ENCODE peak calls at places on chromosomes 13 and 19, in nine cellular contexts. L is NCI-H1436 treated with DMSO at 0.1 percent for 48 hours, O is nephron progenitor cell, W is tibial nerve, U is NCI-H526 treated with DMSO at 0.1 percent for 48 hours, B is iPS-NIHi11, C is GM12878, G is Calu3, S is NCI-H1694 treated with DMSO at 0.1 percent for 48 hours. X is an unnamed sample.

GRCh38 chr13:106595623-106596022 is 27.7 kb upstream of the ARGLU1 start:
- DNase-seq in S (no peak), O (no peak), U (no peak), C (no peak), B (no peak), G (no peak), L (no peak), W (no peak), X (no peak)

GRCh38 chr13:113143466-113144254 is 14.8 kb upstream of the PROZ start:
- DNase-seq in L (no peak), G (no peak), C (no peak), W (no peak), S (no peak), B (no peak), U (no peak), O (no peak), X (no peak)

GRCh38 chr19:13169769-13170168 is 19.6 kb downstream of the IER2 start:
- DNase-seq in B (peak), G (peak), S (no peak), O (no peak), L (no peak), W (no peak), C (no peak), U (no peak), X (peak)

GRCh38 chr13:106680796-106681482 is 113.0 kb upstream of the ARGLU1 start:
- DNase-seq in O (no peak), W (no peak), B (peak), L (no peak), G (no peak), C (no peak), U (no peak), S (no peak), X (no peak)

GRCh38 chr19:45130888-45131615 is 29.7 kb downstream of the NKPD1 start:
- DNase-seq in G (peak), B (no peak), L (peak), S (peak), C (no peak), U (peak), W (no peak), O (peak), X (peak)

GRCh38 chr19:1041835-1042685 is 2.2 kb downstream of the ABCA7 start:
- DNase-seq in L (no peak), B (no peak), O (no peak), G (no peak), C (no peak), W (no peak), S (peak), U (no peak), X (peak)

GRCh38 chr13:40518481-40518882 is 148.0 kb downstream of the FOXO1 start:
- DNase-seq in U (no peak), O (no peak), B (no peak), W (no peak), S (no peak), G (peak), C (peak), L (no peak), X (peak)

GRCh38 chr13:97849305-97849704 is 104.2 kb upstream of the IPO5 start:
- DNase-seq in U (peak), O (no peak), G (no peak), C (peak), B (peak), L (no peak), W (no peak), S (no peak), X (no peak)

GRCh38 chr13:30169442-30169841 is 137.9 kb downstream of the KATNAL1 start:
- DNase-seq in W (no peak), C (no peak), B (no peak), G (no peak), U (no peak), S (no peak), L (no peak), O (no peak), X (no peak)

GRCh38 chr19:18251587-18252369 is 22.5 kb downstream of the IQCN start:
- DNase-seq in O (peak), U (no peak), W (peak), C (peak), S (peak), L (peak), G (peak), B (peak), X (peak)

GRCh38 chr13:32001392-32001768 is 30.2 kb upstream of the FRY start:
- DNase-seq in C (no peak), G (peak), W (no peak), S (peak), L (no peak), B (peak), O (no peak), U (no peak), X (no peak)

GRCh38 chr19:40599331-40600085 is 1.7 kb upstream of the LTBP4 start:
- DNase-seq in L (no peak), C (no peak), U (no peak), S (peak), B (no peak), G (no peak), O (no peak), W (no peak), X (no peak)

GRCh38 chr19:39341122-39341719 is 1.0 kb upstream of the SAMD4B start:
- DNase-seq in L (no peak), G (peak), C (no peak), S (no peak), B (peak), U (peak), O (peak), W (no peak), X (peak)

GRCh38 chr19:3723883-3724282 is 15.7 kb downstream of the TJP3 start:
- DNase-seq in W (no peak), B (no peak), U (no peak), O (no peak), G (no peak), S (peak), C (no peak), L (no peak), X (no peak)

GRCh38 chr19:4238831-4239230 is 8.0 kb upstream of the YJU2 start:
- DNase-seq in G (no peak), O (no peak), W (no peak), L (no peak), B (no peak), C (no peak), U (no peak), S (no peak), X (no peak)

GRCh38 chr13:106186366-106187030 is 349.0 kb downstream of the EFNB2 start:
- DNase-seq in B (no peak), G (no peak), W (no peak), O (no peak), C (no peak), L (no peak), S (no peak), U (no peak), X (no peak)

GRCh38 chr19:31810536-31811109 is 461.4 kb upstream of the TSHZ3 start:
- DNase-seq in L (no peak), S (no peak), C (no peak), W (no peak), B (no peak), G (no peak), U (no peak), O (no peak), X (no peak)

X was measured in stomach.